ENCODE peak calls at places on chromosomes 13 and 19, in five cellular contexts. H is GM23338, Y is heart left ventricle, R is aorta, Q is psoas muscle. K is an unnamed sample. For H3K4me1 and H3K27me3, the result is how much of the 10 kb centered on the place peaks cover.

GRCh38 chr13:76991432-76991795 is 467 bp upstream of the CLN5 start:
- DNase-seq in H (no peak), Y (peak), R (peak), Q (peak), K (no peak)

GRCh38 chr13:24842533-24843278 is 78.7 kb downstream of the RNF17 start:
- DNase-seq in H (no peak), Y (no peak), R (no peak), Q (no peak), K (no peak)

GRCh38 chr19:7636691-7637373 is at the start of gene STXBP2:
- DNase-seq in H (peak), Y (no peak), R (peak), Q (peak), K (no peak)

GRCh38 chr13:74641586-74641985 is 507.4 kb upstream of the KLF12 start:
- DNase-seq in H (no peak), Y (no peak), R (no peak), Q (no peak), K (no peak)

GRCh38 chr13:79525458-79525857 is 44.5 kb downstream of the NDFIP2 start:
- DNase-seq in H (no peak), Y (no peak), R (no peak), Q (no peak), K (no peak)

GRCh38 chr13:41457589-41458186 is 338 bp downstream of the RGCC start:
- DNase-seq in H (peak), Y (no peak), R (peak), Q (peak), K (no peak)

GRCh38 chr19:961866-962620 is 22.1 kb upstream of the WDR18 start:
- DNase-seq in H (no peak), Y (no peak), R (no peak), Q (no peak), K (peak)

GRCh38 chr19:35495107-35496064 is 5.1 kb upstream of the KRTDAP start:
- DNase-seq in H (peak), Y (peak), R (peak), Q (peak), K (peak)

GRCh38 chr13:113837554-113838355 is 26.1 kb downstream of the GAS6 start:
- DNase-seq in H (no peak), Y (peak), R (peak), Q (peak), K (peak)

GRCh38 chr19:37306383-37306963 is 64.4 kb upstream of the ZNF527 start:
- DNase-seq in H (no peak), Y (no peak), R (no peak), Q (no peak), K (no peak)

GRCh38 chr13:21365574-21365973 is 93.5 kb downstream of the ZDHHC20 start:
- DNase-seq in H (no peak), Y (no peak), R (no peak), Q (no peak), K (no peak)

GRCh38 chr13:20492641-20493040 is 33.0 kb downstream of the CRYL1 start:
- DNase-seq in H (peak), Y (no peak), R (no peak), Q (no peak), K (peak)

GRCh38 chr19:10565028-10565566 is 713 bp downstream of the KRI1 start:
- DNase-seq in H (peak), Y (no peak), R (no peak), Q (peak), K (peak)

GRCh38 chr13:74930402-74931165 is 551.4 kb downstream of the TBC1D4 start:
- DNase-seq in H (no peak), Y (no peak), R (no peak), Q (no peak), K (no peak)

GRCh38 chr13:78593129-78593528 is 10.2 kb downstream of the POU4F1 start:
- DNase-seq in H (no peak), Y (no peak), R (no peak), Q (no peak), K (no peak)

GRCh38 chr19:54674021-54674617 is 11.3 kb downstream of the LILRB4 start:
- DNase-seq in H (peak), Y (no peak), R (no peak), Q (no peak), K (peak)

GRCh38 chr13:41596190-41596589 is 138.8 kb downstream of the RGCC start:
- DNase-seq in H (no peak), Y (no peak), R (no peak), Q (no peak), K (no peak)

GRCh38 chr13:25882732-25883357 is 169.0 kb downstream of the SHISA2 start:
- DNase-seq in H (no peak), Y (no peak), R (no peak), Q (no peak), K (peak)

GRCh38 chr13:71213252-71213821 is 653.7 kb downstream of the DACH1 start:
- DNase-seq in H (no peak), Y (no peak), R (no peak), Q (no peak), K (no peak)

GRCh38 chr19:47319923-47320871 is 10.5 kb downstream of the C5AR1 start:
- DNase-seq in H (no peak), Y (no peak), R (no peak), Q (no peak), K (no peak)

GRCh38 chr19:47321582-47321981 is 10.4 kb upstream of the C5AR2 start:
- DNase-seq in H (no peak), Y (no peak), R (no peak), Q (no peak), K (no peak)

GRCh38 chr19:47324502-47324901 is 7.5 kb upstream of the C5AR2 start:
- DNase-seq in H (no peak), Y (peak), R (peak), Q (peak), K (no peak)

GRCh38 chr19:47322048-47322447 is 9.9 kb upstream of the C5AR2 start:
- DNase-seq in H (no peak), Y (no peak), R (no peak), Q (no peak), K (no peak)

DNA sequence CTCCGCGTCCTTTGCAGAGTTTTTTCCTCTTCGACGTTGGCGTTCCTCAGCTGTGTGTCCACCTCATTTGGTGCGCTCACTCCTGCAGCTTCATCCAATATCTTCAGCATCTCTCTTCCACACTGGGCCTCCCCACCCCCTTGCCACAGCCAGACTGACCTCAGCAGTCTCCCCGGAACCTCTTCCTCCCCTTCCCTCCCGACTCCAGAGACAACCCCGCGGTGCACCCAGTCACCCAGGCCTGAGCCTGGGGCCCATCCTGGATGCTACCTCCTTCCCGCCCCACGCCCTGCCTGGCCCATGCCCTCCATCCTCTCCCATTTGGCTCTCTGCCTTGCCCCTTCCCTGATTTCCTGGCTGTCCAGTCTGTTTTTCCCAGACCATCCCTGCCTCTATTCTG is 8.1 kb upstream of the C5AR2 start:
- DNase-seq in H (no peak), Y (peak), R (peak), Q (peak), K (no peak)
- H3K4me1 ChIP-seq in H (under half), Y (under half), R (under half), Q (under half), K (under half)

GRCh38 chr19:38728752-38729541 is 15.3 kb downstream of the CAPN12 start:
- DNase-seq in H (no peak), Y (peak), R (no peak), Q (no peak), K (no peak)

GRCh38 chr19:38727868-38728660 is 16.2 kb downstream of the CAPN12 start:
- DNase-seq in H (no peak), Y (peak), R (no peak), Q (no peak), K (no peak)

GRCh38 chr19:38726284-38726673 is 18.0 kb downstream of the CAPN12 start:
- DNase-seq in H (no peak), Y (no peak), R (no peak), Q (no peak), K (no peak)

GRCh38 chr19:38726761-38727301 is 17.4 kb downstream of the CAPN12 start:
- DNase-seq in H (no peak), Y (peak), R (no peak), Q (no peak), K (no peak)

DNA sequence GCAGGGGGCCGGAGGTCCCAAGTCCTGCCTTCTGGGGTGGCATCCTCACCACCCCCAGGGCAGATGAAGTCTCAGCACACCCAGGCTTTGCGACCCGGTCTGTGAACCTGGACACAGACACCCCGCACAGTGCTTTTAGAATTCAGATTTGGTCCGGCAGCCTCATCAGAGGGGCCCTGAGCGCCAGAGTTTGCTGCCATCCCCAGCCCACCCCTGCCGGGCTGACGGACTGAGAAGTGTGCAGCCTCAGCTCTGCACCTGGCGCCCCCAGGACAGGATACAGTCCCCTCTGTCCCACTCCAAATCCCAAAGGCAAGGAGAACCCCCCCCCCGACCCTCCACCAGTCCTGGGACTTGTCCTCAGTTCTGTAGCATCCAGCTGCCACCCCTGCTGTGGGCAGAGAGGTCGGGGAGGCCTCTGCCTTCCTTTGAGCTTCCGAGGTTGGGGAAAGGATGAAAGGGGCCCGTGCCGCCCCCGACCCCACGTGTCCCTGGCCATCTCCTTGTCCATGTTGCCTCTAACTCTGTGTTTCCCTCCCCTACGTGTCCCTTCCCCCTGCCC is 16.9 kb downstream of the CAPN12 start:
- DNase-seq in H (no peak), Y (no peak), R (no peak), Q (no peak), K (no peak)
- H3K27ac ChIP-seq in H (no peak), Y (peak), R (no peak), Q (peak), K (no peak)

DNA sequence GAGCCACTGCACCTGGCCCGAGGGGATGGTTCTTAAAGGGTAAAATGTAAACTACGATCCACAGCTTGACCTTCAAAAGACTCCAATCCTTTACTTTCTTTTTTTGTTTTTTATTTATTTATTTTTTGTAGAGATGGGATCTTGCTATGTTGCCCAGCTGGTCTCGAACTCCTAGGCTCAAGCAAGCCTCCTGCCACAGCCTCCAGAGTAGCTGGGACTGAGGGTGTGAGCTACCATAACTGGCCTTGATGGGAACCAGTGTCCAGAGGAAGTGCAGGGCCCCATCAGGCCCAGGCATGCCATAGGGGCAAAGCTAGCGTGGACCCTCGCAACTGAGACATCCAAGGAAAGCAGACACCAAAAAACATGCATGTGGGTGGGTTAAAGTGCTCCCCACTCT is 14.2 kb upstream of the TLE6 start:
- DNase-seq in H (no peak), Y (no peak), R (no peak), Q (no peak), K (no peak)
- H3K27me3 ChIP-seq in H (under half), Y (under half), R (under half), Q (under half), K (under half)

GRCh38 chr19:19420570-19421301 is 15.3 kb downstream of the GATAD2A start:
- DNase-seq in H (no peak), Y (no peak), R (no peak), Q (no peak), K (peak)
- H3K4me1 ChIP-seq in H (under half), Y (under half), R (under half), Q (half or more), K (under half)

DNA sequence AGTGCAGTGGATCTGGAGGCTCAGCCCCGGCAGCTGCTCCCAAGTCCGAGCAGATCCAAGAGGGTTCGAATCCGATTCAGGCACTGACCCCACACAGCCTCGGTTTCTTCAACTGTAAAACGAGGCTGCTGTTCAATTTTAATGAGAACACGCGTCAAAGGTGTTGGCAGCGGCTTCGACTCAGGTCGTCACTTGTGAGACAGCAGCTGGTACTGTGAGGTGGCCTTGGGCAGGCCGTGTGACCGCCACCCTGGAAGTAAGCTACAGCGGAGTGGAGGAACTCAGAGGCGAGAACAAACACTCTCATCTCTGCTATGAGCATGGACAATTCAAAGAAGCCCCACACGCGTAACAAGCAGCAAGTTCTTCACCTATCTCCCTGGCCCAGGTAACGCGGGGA is 9.7 kb downstream of the MAP2K2 start:
- DNase-seq in H (no peak), Y (no peak), R (no peak), Q (no peak), K (no peak)
- H3K27ac ChIP-seq in H (no peak), Y (no peak), R (no peak), Q (no peak), K (no peak)

GRCh38 chr13:100409132-100409531 is 179.5 kb downstream of the GGACT start:
- DNase-seq in H (peak), Y (no peak), R (no peak), Q (no peak), K (no peak)
- H3K27me3 ChIP-seq in H (under half), Y (under half), R (under half), Q (under half), K (under half)

GRCh38 chr19:32123355-32123940 is 222.0 kb upstream of the ZNF507 start:
- DNase-seq in H (no peak), Y (no peak), R (no peak), Q (no peak), K (no peak)

GRCh38 chr19:32130241-32130753 is 215.1 kb upstream of the ZNF507 start:
- DNase-seq in H (no peak), Y (no peak), R (no peak), Q (no peak), K (peak)

GRCh38 chr19:32122258-32122657 is 223.2 kb upstream of the ZNF507 start:
- DNase-seq in H (no peak), Y (no peak), R (no peak), Q (no peak), K (no peak)

GRCh38 chr19:32129141-32129540 is 216.3 kb upstream of the ZNF507 start:
- DNase-seq in H (no peak), Y (no peak), R (no peak), Q (no peak), K (peak)

GRCh38 chr19:32124585-32124984 is 220.8 kb upstream of the ZNF507 start:
- DNase-seq in H (no peak), Y (no peak), R (no peak), Q (no peak), K (no peak)
- H3K4me1 ChIP-seq in H (under half), Y (under half), R (under half), Q (under half), K (under half)

DNA sequence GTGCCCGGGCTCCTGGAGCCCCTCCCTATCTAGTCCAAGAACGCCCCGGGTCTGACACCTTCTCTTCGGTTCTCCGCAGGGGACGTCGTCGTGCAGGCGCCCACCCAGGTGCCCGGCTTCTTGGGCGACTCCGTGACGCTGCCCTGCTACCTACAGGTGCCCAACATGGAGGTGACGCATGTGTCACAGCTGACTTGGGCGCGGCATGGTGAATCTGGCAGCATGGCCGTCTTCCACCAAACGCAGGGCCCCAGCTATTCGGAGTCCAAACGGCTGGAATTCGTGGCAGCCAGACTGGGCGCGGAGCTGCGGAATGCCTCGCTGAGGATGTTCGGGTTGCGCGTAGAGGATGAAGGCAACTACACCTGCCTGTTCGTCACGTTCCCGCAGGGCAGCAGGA is 3.4 kb downstream of the PVR start:
- DNase-seq in H (peak), Y (peak), R (peak), Q (no peak), K (no peak)
- H3K27ac ChIP-seq in H (no peak), Y (peak), R (no peak), Q (peak), K (no peak)

GRCh38 chr13:112455476-112456059 is 79.4 kb downstream of the SPACA7 start:
- DNase-seq in H (no peak), Y (no peak), R (no peak), Q (no peak), K (no peak)
- H3K27me3 ChIP-seq in H (under half), Y (under half), R (under half), Q (under half), K (under half)